ENCODE peak calls at places on chromosome 5, in seven cellular contexts. J is kidney epithelial cell; E is neuronal stem cell; C is globus pallidus; Z is A549; Q is activated CD8-positive, alpha-beta T cell treated with anti-CD3 and anti-CD28 coated beads for 36 hours; M is NCI-H748 treated with DMSO at 0.1 percent for 48 hours. B is an unnamed sample.

GRCh38 chr5:98827161-98827560 is 53.7 kb downstream of the RGMB start:
- DNase-seq in J (no peak), E (peak), C (no peak), Z (peak), Q (peak), M (peak), B (peak)

GRCh38 chr5:33938881-33939280 is 2.7 kb downstream of the RXFP3 start:
- DNase-seq in J (no peak), E (no peak), C (no peak), Z (no peak), Q (no peak), M (no peak), B (no peak)

GRCh38 chr5:31887556-31887955 is 248.6 kb downstream of the PDZD2 start:
- DNase-seq in J (no peak), E (no peak), C (peak), Z (no peak), Q (no peak), M (no peak), B (no peak)

GRCh38 chr5:132473608-132474007 is 17.0 kb downstream of the IRF1 start:
- DNase-seq in J (no peak), E (no peak), C (no peak), Z (no peak), Q (peak), M (no peak), B (no peak)

GRCh38 chr5:32767948-32768427 is 56.9 kb downstream of the NPR3 start:
- DNase-seq in J (peak), E (no peak), C (no peak), Z (peak), Q (no peak), M (no peak), B (peak)

GRCh38 chr5:155460501-155460931 is 447.0 kb downstream of the KIF4B start:
- DNase-seq in J (no peak), E (no peak), C (no peak), Z (no peak), Q (no peak), M (peak), B (no peak)

GRCh38 chr5:134139891-134140469 is 25.5 kb downstream of the TCF7 start:
- DNase-seq in J (no peak), E (no peak), C (no peak), Z (no peak), Q (no peak), M (no peak), B (no peak)

GRCh38 chr5:28766565-28767158 is 1728.3 kb upstream of the CDH9 start:
- DNase-seq in J (peak), E (peak), C (peak), Z (peak), Q (peak), M (peak), B (peak)

GRCh38 chr5:141359790-141360426 is at the start of gene PCDHGB2:
- DNase-seq in J (no peak), E (no peak), C (peak), Z (no peak), Q (peak), M (no peak), B (peak)

GRCh38 chr5:66151491-66151890 is 7.4 kb downstream of the SREK1 start:
- DNase-seq in J (no peak), E (no peak), C (no peak), Z (no peak), Q (no peak), M (no peak), B (no peak)

GRCh38 chr5:54909126-54909525 is 76.3 kb downstream of the ESM1 start:
- DNase-seq in J (no peak), E (no peak), C (no peak), Z (no peak), Q (no peak), M (no peak), B (no peak)

GRCh38 chr5:139808481-139809330 is 13.1 kb downstream of the PSD2 start:
- DNase-seq in J (no peak), E (peak), C (no peak), Z (no peak), Q (peak), M (no peak), B (peak)

GRCh38 chr5:107857785-107858184 is 187.0 kb upstream of the EFNA5 start:
- DNase-seq in J (no peak), E (no peak), C (no peak), Z (no peak), Q (no peak), M (no peak), B (no peak)

GRCh38 chr5:33824516-33825195 is 67.1 kb downstream of the ADAMTS12 start:
- DNase-seq in J (no peak), E (no peak), C (peak), Z (no peak), Q (no peak), M (no peak), B (peak)

GRCh38 chr5:97536683-97537082 is 353.6 kb upstream of the RIOK2 start:
- DNase-seq in J (no peak), E (no peak), C (no peak), Z (no peak), Q (no peak), M (no peak), B (no peak)

GRCh38 chr5:103119067-103119764 is 722 bp downstream of the GIN1 start:
- DNase-seq in J (no peak), E (peak), C (peak), Z (no peak), Q (no peak), M (no peak), B (no peak)

GRCh38 chr5:94174748-94175411 is 433.5 kb upstream of the POU5F2 start:
- DNase-seq in J (peak), E (no peak), C (no peak), Z (no peak), Q (no peak), M (no peak), B (no peak)

GRCh38 chr5:4661851-4662250 is 478.3 kb upstream of the ADAMTS16 start:
- DNase-seq in J (no peak), E (no peak), C (no peak), Z (no peak), Q (no peak), M (no peak), B (no peak)

GRCh38 chr5:601771-602465 is 10.2 kb upstream of the CEP72 start:
- DNase-seq in J (no peak), E (no peak), C (no peak), Z (no peak), Q (no peak), M (no peak), B (no peak)

GRCh38 chr5:152505442-152506042 is 100.5 kb upstream of the NMUR2 start:
- DNase-seq in J (peak), E (peak), C (peak), Z (peak), Q (peak), M (peak), B (peak)

GRCh38 chr5:135576075-135576599 is 2.7 kb downstream of the CXCL14 start:
- DNase-seq in J (no peak), E (no peak), C (no peak), Z (no peak), Q (no peak), M (no peak), B (no peak)

GRCh38 chr5:81717221-81717620 is 33.7 kb downstream of the SSBP2 start:
- DNase-seq in J (no peak), E (no peak), C (no peak), Z (no peak), Q (no peak), M (no peak), B (no peak)

GRCh38 chr5:24635217-24635616 is 9.6 kb downstream of the CDH10 start:
- DNase-seq in J (no peak), E (no peak), C (no peak), Z (no peak), Q (no peak), M (no peak), B (no peak)

GRCh38 chr5:1385395-1386273 is 40.7 kb upstream of the CLPTM1L start:
- DNase-seq in J (peak), E (peak), C (peak), Z (peak), Q (peak), M (peak), B (peak)

GRCh38 chr5:153753645-153754432 is 263.4 kb downstream of the GRIA1 start:
- DNase-seq in J (no peak), E (no peak), C (no peak), Z (no peak), Q (no peak), M (no peak), B (no peak)

GRCh38 chr5:90626493-90626892 is 67.9 kb downstream of the ADGRV1 start:
- DNase-seq in J (no peak), E (no peak), C (no peak), Z (no peak), Q (no peak), M (no peak), B (no peak)

GRCh38 chr5:156913719-156914370 is 49.2 kb downstream of the TIMD4 start:
- DNase-seq in J (no peak), E (no peak), C (peak), Z (no peak), Q (peak), M (peak), B (peak)

GRCh38 chr5:148843510-148844318 is 17.3 kb downstream of the ADRB2 start:
- DNase-seq in J (no peak), E (no peak), C (no peak), Z (no peak), Q (no peak), M (no peak), B (no peak)

GRCh38 chr5:40981420-40981819 is 72.1 kb downstream of the C7 start:
- DNase-seq in J (no peak), E (no peak), C (no peak), Z (no peak), Q (no peak), M (no peak), B (no peak)

GRCh38 chr5:59042201-59042600 is 459.3 kb downstream of the RAB3C start:
- DNase-seq in J (peak), E (no peak), C (no peak), Z (no peak), Q (peak), M (no peak), B (peak)

GRCh38 chr5:171318026-171318425 is 9.0 kb downstream of the TLX3 start:
- DNase-seq in J (no peak), E (no peak), C (no peak), Z (no peak), Q (no peak), M (no peak), B (no peak)

GRCh38 chr5:135194126-135194488 is 160.1 kb upstream of the PITX1 start:
- DNase-seq in J (no peak), E (no peak), C (no peak), Z (no peak), Q (no peak), M (no peak), B (no peak)

GRCh38 chr5:111072949-111073682 is 1.6 kb downstream of the TSLP start:
- DNase-seq in J (no peak), E (peak), C (no peak), Z (peak), Q (peak), M (peak), B (peak)